ENCODE peak calls at places on chromosome 1, in six cellular contexts. J, A, Y, U, X and N are unnamed samples.

GRCh38 chr1:204878835-204879234 is 8.2 kb downstream of the NFASC start:
- DNase-seq in J (no peak), A (no peak), Y (no peak), U (no peak), X (no peak), N (no peak)

GRCh38 chr1:170321113-170321512 is 175.4 kb downstream of the NTMT2 start:
- DNase-seq in J (no peak), A (no peak), Y (no peak), U (no peak), X (no peak), N (no peak)

GRCh38 chr1:200143347-200143746 is 115.8 kb downstream of the NR5A2 start:
- DNase-seq in J (no peak), A (no peak), Y (no peak), U (no peak), X (no peak), N (no peak)

GRCh38 chr1:154749078-154749760 is 120.9 kb downstream of the KCNN3 start:
- DNase-seq in J (peak; percentile 97), A (peak; percentile 64), Y (no peak), U (no peak), X (peak; percentile 61), N (no peak)

GRCh38 chr1:182600036-182600713 is 4.0 kb downstream of the RGS16 start:
- DNase-seq in J (no peak), A (no peak), Y (no peak), U (no peak), X (no peak), N (no peak)

GRCh38 chr1:80640978-80641377 is 1159.8 kb upstream of the ADGRL2 start:
- DNase-seq in J (no peak), A (no peak), Y (no peak), U (no peak), X (no peak), N (no peak)

GRCh38 chr1:89606227-89606945 is 26.5 kb upstream of the LRRC8C start:
- DNase-seq in J (no peak), A (no peak), Y (no peak), U (no peak), X (no peak), N (no peak)

GRCh38 chr1:239943761-239944160 is 147.9 kb upstream of the FMN2 start:
- DNase-seq in J (no peak), A (no peak), Y (no peak), U (no peak), X (no peak), N (no peak)

GRCh38 chr1:222844108-222844779 is 29.4 kb downstream of the DISP1 start:
- DNase-seq in J (peak; percentile 28), A (no peak), Y (no peak), U (no peak), X (peak; percentile 39), N (no peak)

GRCh38 chr1:116033322-116033721 is 57.0 kb downstream of the SLC22A15 start:
- DNase-seq in J (no peak), A (no peak), Y (no peak), U (no peak), X (no peak), N (no peak)

GRCh38 chr1:25204797-25205441 is 27.4 kb downstream of the SYF2 start:
- DNase-seq in J (peak; percentile 84), A (no peak), Y (peak; percentile 12), U (no peak), X (peak; percentile 73), N (peak; percentile 86)

GRCh38 chr1:21594935-21595897 is 73.9 kb downstream of the RAP1GAP start:
- DNase-seq in J (peak; percentile 70), A (peak; percentile 91), Y (peak; percentile 10), U (peak; percentile 68), X (peak; percentile 55), N (peak; percentile 83)

GRCh38 chr1:226041419-226041818 is 21.1 kb upstream of the H3-3A start:
- DNase-seq in J (no peak), A (no peak), Y (no peak), U (no peak), X (no peak), N (no peak)

GRCh38 chr1:150973826-150974579 is 632 bp downstream of the CERS2 start:
- DNase-seq in J (peak; percentile 64), A (peak; percentile 76), Y (peak; percentile 33), U (peak; percentile 55), X (no peak), N (peak; percentile 70)

GRCh38 chr1:81032973-81033425 is 767.7 kb upstream of the ADGRL2 start:
- DNase-seq in J (no peak), A (no peak), Y (no peak), U (no peak), X (no peak), N (no peak)

GRCh38 chr1:232594018-232594502 is 35.9 kb downstream of the SIPA1L2 start:
- DNase-seq in J (peak; percentile 26), A (no peak), Y (no peak), U (no peak), X (no peak), N (no peak)

GRCh38 chr1:152440635-152441471 is 26.8 kb upstream of the CRNN start:
- DNase-seq in J (peak; percentile 89), A (peak; percentile 79), Y (peak; percentile 53), U (peak; percentile 61), X (peak; percentile 81), N (peak; percentile 79)

GRCh38 chr1:2607681-2608041 is 21.1 kb downstream of the PRXL2B start:
- DNase-seq in J (no peak), A (peak; percentile 31), Y (no peak), U (no peak), X (no peak), N (no peak)

GRCh38 chr1:185594786-185595410 is 139.3 kb upstream of the HMCN1 start:
- DNase-seq in J (no peak), A (no peak), Y (no peak), U (no peak), X (no peak), N (no peak)

GRCh38 chr1:62435231-62436038 is 1.4 kb upstream of the USP1 start:
- DNase-seq in J (peak; percentile 80), A (peak; percentile 56), Y (no peak), U (peak; percentile 37), X (no peak), N (no peak)

GRCh38 chr1:45170151-45170742 is 36.2 kb downstream of the ZSWIM5 start:
- DNase-seq in J (no peak), A (no peak), Y (no peak), U (no peak), X (no peak), N (no peak)

GRCh38 chr1:32220746-32221580 is 1.2 kb downstream of the TMEM234 start:
- DNase-seq in J (no peak), A (no peak), Y (no peak), U (no peak), X (no peak), N (no peak)

GRCh38 chr1:183203094-183203493 is 17.0 kb downstream of the LAMC2 start:
- DNase-seq in J (no peak), A (no peak), Y (no peak), U (no peak), X (no peak), N (no peak)

GRCh38 chr1:205456868-205457724 is 1.3 kb upstream of the BLACAT1 start:
- DNase-seq in J (no peak), A (peak; percentile 95), Y (no peak), U (no peak), X (no peak), N (no peak)

GRCh38 chr1:39877231-39877778 is 6.0 kb downstream of the TRIT1 start:
- DNase-seq in J (no peak), A (no peak), Y (no peak), U (no peak), X (no peak), N (no peak)

GRCh38 chr1:6634278-6635052 is 9.8 kb downstream of the THAP3 start:
- DNase-seq in J (peak; percentile 51), A (peak; percentile 89), Y (no peak), U (peak; percentile 62), X (peak; percentile 25), N (peak; percentile 29)

GRCh38 chr1:156162430-156163037 is 9.1 kb downstream of the SEMA4A start:
- DNase-seq in J (no peak), A (no peak), Y (no peak), U (no peak), X (peak; percentile 56), N (no peak)

GRCh38 chr1:201309420-201309819 is 26.1 kb downstream of the PKP1 start:
- DNase-seq in J (peak; percentile 69), A (peak; percentile 92), Y (no peak), U (peak; percentile 84), X (peak; percentile 41), N (peak; percentile 71)

GRCh38 chr1:117564227-117565082 is 41.4 kb upstream of the TENT5C start:
- DNase-seq in J (no peak), A (no peak), Y (no peak), U (no peak), X (no peak), N (no peak)

GRCh38 chr1:88683516-88683847 is 591 bp upstream of the PKN2 start:
- DNase-seq in J (peak; percentile 62), A (peak; percentile 79), Y (peak; percentile 16), U (peak; percentile 65), X (no peak), N (no peak)

GRCh38 chr1:160675641-160676410 is 29.0 kb upstream of the SLAMF1 start:
- DNase-seq in J (peak; percentile 79), A (peak; percentile 92), Y (peak; percentile 60), U (peak; percentile 70), X (peak; percentile 66), N (peak; percentile 75)

GRCh38 chr1:110876748-110877341 is 3.9 kb downstream of the CD53 start:
- DNase-seq in J (no peak), A (no peak), Y (no peak), U (no peak), X (no peak), N (no peak)

GRCh38 chr1:1434131-1434811 is 1.2 kb upstream of the VWA1 start:
- DNase-seq in J (no peak), A (peak; percentile 91), Y (no peak), U (peak; percentile 40), X (no peak), N (no peak)

GRCh38 chr1:27887215-27888035 is 15.1 kb downstream of the THEMIS2 start:
- DNase-seq in J (no peak), A (no peak), Y (no peak), U (no peak), X (no peak), N (no peak)

GRCh38 chr1:65165269-65166002 is 17.4 kb downstream of the AK4 start:
- DNase-seq in J (no peak), A (peak; percentile 84), Y (no peak), U (no peak), X (no peak), N (no peak)

GRCh38 chr1:231407537-231408396 is 14.3 kb downstream of the EGLN1 start:
- DNase-seq in J (peak; percentile 70), A (no peak), Y (no peak), U (peak; percentile 23), X (peak; percentile 57), N (no peak)